ENCODE peak calls at places on chromosomes 3 and 15, in six cellular contexts. H is fibroblast of villous mesenchyme; C is choroid plexus epithelial cell; L is tibial nerve; E is activated CD8-positive, alpha-beta T cell treated with anti-CD3 and anti-CD28 coated beads for 36 hours; B is pancreas. F is an unnamed sample.

GRCh38 chr3:38334142-38334541 is 12.4 kb upstream of the XYLB start:
- DNase-seq in B (no peak), E (no peak), L (no peak), H (no peak), C (no peak), F (no peak)

GRCh38 chr3:39086066-39086657 is 21.3 kb downstream of the GORASP1 start:
- DNase-seq in C (no peak), L (no peak), B (no peak), E (no peak), H (no peak), F (no peak)

GRCh38 chr3:138078901-138079344 is 36.5 kb downstream of the DZIP1L start:
- DNase-seq in L (no peak), H (peak; percentile 96), E (peak; percentile 44), C (peak; percentile 99), B (no peak), F (no peak)

GRCh38 chr15:35784745-35785144 is 238.8 kb upstream of the DPH6 start:
- DNase-seq in H (no peak), C (peak; percentile 64), E (no peak), B (no peak), L (no peak), F (no peak)

GRCh38 chr3:151443583-151443982 is 17.3 kb downstream of the IGSF10 start:
- DNase-seq in B (no peak), E (no peak), H (no peak), L (no peak), C (peak; percentile 30), F (no peak)

GRCh38 chr3:14274537-14274936 is 95.9 kb downstream of the LSM3 start:
- DNase-seq in E (no peak), L (no peak), H (no peak), B (no peak), C (no peak), F (no peak)

GRCh38 chr15:101232677-101233076 is 19.2 kb downstream of the CHSY1 start:
- DNase-seq in B (no peak), H (no peak), C (no peak), E (no peak), L (no peak), F (no peak)

GRCh38 chr3:173397161-173398110 is at the start of gene NLGN1:
- DNase-seq in E (peak; percentile 6), L (peak; percentile 50), H (peak; percentile 62), C (peak; percentile 70), B (peak; percentile 28), F (no peak)

GRCh38 chr3:78941587-78941986 is 826.2 kb downstream of the ROBO1 start:
- DNase-seq in E (no peak), C (peak; percentile 78), B (no peak), L (peak; percentile 40), H (peak; percentile 71), F (no peak)

GRCh38 chr3:158977497-158977896 is 175.6 kb downstream of the MFSD1 start:
- DNase-seq in B (peak; percentile 50), C (no peak), H (no peak), E (no peak), L (no peak), F (no peak)

DNA sequence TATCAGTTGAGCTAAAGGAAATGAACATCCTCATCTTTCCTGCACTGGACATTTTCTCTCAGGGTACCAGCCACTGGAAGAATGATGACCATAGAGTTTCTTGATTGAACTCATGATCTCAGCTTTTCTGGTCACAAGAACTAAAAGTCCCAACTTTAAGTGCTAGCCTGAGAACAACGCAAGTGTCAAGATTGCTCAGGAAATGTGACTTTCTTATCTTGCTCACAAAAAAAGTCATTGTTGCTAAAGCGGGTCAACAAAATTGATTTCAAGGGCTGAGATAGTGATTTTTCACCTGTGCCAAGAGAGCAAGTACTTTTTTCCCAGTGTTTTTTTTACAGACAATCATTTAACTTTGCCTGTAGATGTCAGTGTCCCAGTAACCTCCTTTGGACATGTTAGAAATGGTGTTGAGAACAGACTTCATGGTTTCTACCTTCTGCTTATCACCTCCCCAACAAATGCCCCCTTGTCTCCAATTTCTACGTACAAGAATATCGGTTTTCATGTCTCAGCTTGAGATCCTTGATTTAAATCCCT is 125.9 kb downstream of the SEMA6D start:
- DNase-seq in H (no peak), C (no peak), L (no peak), E (no peak), B (peak; percentile 32), F (no peak)
- TF ChIP-seq CTCF in H (no peak), C (no peak), L (no peak), E (no peak), B (no peak), F (no peak)

DNA sequence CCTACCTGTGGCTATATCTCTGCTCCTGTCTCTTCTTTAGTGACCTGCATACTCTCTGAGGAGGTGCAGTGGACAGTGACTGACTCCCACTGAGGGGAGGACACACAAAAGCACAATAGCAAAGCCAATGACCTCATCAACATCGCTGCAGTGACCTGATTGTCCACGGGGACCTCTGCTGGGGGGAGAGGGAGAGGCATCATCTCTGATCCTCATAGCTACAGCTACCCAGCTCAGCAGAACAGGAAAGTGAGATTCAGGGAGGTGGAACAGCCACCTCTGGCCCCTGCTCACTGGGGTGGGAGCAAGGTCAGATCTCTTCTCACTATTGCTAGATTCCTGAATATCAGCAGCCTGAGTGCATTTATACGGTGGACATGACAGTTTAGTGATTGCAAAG is 179.2 kb downstream of the ATP10A start:
- DNase-seq in C (no peak), E (no peak), H (no peak), L (no peak), B (no peak), F (no peak)
- TF ChIP-seq CTCF in C (no peak), E (no peak), H (no peak), L (no peak), B (no peak), F (no peak)

DNA sequence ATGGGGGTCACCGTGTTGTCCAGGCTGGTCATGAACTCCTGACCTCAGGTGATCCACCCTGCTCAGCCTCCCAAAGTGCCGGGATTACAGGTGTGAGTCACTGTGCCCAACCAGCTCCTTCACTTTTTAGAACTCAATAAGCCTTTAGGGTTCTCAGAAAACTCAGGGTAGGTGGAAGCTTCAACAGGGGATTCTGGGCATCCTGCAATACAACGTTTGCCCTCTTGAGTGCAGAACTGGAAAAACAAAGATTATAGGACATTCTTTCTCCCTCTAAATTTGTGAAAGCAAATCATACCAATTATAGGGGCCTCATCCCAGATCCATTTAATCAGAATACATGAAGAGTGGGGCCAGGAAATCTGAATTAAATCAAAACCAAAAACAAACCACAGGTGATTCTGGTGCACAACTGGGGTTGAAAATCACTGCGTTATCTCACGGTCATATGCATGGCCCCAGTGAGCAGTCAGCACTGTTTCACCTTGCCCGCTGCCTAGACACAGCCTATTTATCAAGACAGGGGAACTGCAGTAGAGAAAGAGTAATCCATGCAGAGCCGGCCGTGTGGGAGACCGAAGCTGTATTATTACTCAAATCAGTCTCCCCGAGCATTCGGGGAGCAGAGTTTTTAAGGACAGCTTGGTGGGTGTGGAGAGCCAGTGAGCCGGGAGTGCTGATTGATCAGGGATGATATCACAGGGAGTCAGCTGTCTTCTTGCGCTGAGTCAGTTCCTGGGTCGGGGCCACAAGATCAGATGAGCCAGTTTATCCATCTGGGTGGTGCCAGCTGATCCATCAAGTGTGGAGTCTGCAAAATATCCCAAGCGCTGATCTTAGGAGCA is 58.4 kb downstream of the TMEM44 start:
- DNase-seq in E (no peak), B (no peak), L (no peak), C (peak; percentile 69), H (peak; percentile 71), F (no peak)
- TF ChIP-seq CTCF in E (no peak), B (no peak), L (no peak), C (peak; percentile 53), H (peak; percentile 38), F (no peak)

DNA sequence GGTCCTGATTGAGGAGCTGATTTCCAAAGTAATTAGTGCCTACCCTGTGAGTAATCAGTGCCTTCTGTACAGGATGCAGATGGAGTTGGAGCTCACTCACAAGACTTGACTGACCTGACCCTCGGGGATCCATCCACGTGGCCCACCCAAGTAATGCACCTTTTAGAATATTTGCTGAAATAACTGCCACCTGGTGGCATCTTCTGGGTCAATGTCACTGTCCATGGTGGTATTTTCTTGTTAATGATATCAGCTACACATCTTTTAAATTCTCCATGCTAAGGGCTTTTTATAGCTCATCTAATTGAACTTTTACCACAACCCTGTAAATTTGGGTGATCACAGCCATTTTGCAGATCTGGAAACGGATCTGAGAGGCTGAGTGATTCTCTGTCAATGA is 74.3 kb upstream of the ANKRD34C start:
- DNase-seq in H (no peak), C (no peak), E (no peak), B (no peak), L (no peak), F (no peak)
- TF ChIP-seq CTCF in H (no peak), C (peak; percentile 7), E (no peak), B (no peak), L (no peak), F (no peak)

DNA sequence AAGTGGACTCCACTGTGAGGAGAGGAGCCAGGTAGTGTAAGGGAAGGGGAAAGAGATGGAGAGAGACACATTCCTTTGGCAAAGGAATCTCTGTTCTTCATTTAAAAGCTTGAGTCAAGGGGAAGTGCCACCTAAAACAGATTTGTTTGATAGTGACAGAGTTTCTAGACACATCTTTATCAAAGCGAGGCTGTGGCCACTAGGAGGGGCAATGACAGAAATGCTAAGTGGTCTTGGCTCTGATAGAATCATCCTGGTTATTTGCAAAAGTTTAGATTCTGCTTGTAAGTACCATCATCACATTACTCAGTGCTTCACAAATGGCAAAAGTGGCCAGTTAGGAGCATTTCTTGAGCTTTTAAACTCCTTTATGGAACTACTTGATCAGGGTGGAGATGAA is 261.4 kb downstream of the CNTN3 start:
- DNase-seq in L (no peak), C (peak; percentile 21), E (no peak), B (no peak), H (no peak), F (no peak)
- TF ChIP-seq CTCF in L (no peak), C (peak; percentile 45), E (no peak), B (no peak), H (no peak), F (no peak)

DNA sequence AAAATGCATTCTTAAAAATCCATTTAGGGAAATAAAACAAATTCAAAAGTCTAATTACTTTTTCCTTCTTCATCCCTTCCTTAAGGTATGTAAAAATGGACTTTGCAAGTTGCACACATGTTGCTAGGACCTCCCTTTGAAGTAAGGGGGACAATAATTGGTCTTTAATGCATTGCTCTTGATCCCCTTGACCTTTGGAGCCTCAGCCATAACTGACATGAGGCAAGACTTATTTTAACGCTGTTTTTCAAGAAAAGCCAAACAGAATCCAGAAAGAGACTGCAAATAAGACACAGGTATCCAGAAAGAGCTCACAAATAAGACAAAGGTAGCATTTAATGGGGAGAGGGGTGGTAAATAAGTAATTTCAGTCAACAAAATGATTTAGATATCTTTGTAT is 301.4 kb downstream of the ULK4 start:
- DNase-seq in C (no peak), B (no peak), H (no peak), L (no peak), E (no peak), F (no peak)
- TF ChIP-seq CTCF in C (no peak), B (no peak), H (no peak), L (no peak), E (no peak), F (no peak)

DNA sequence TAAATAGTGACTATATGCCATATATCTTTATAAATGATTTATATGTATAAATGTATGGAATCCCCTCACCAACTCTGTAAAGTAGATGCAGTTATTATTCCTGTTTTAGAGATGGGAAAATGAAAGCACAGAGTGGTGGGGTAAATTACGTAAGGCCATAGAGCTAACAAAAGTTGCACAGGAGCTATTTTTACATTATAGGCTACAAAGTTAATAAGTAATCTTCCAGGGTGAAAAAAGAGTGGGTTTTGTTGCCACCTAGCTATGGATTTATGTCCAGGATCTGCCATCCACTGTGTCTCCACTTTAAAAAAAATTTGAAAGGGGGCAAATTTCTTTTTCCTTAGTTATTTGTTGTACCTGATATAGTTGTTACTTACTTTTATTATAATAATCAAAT is 235.7 kb downstream of the MCTP2 start:
- DNase-seq in H (no peak), L (no peak), C (no peak), B (no peak), E (no peak), F (no peak)
- TF ChIP-seq CTCF in H (no peak), L (no peak), C (no peak), B (no peak), E (no peak), F (no peak)

F was measured in omental fat pad.